ENCODE peak calls at places on chromosomes 1 and 21, in eight cellular contexts. A is activated CD8-positive, alpha-beta T cell treated with anti-CD3 and anti-CD28 coated beads, Interleukin-2, amount 10 ng/mL, durations not matched to agents 7 days and 5 days; F is K562; P is lower lobe of right lung; Q is heart right ventricle; N is HepG2; T is HCT116; B is stimulated activated effector memory CD8-positive, alpha-beta T cell treated with anti-CD3 and anti-CD28 coated beads, Interleukin-12 subunit alpha, Interleukin-12 subunit beta, amount 100 ng/mL, for 72 hours. E is an unnamed sample.

GRCh38 chr1:68372487-68372886 is 77.3 kb downstream of the RPE65 start:
- ATAC-seq in B (no peak), A (no peak), P (no peak), N (no peak), Q (no peak), T (no peak), F (peak), E (no peak)

GRCh38 chr1:92484472-92485373 is 2.0 kb downstream of the GFI1 start:
- ATAC-seq in P (peak), Q (peak), N (peak), A (peak), B (peak), T (peak), F (peak), E (peak)

GRCh38 chr1:3230553-3230952 is 161.6 kb downstream of the PRDM16 start:
- ATAC-seq in P (no peak), Q (no peak), T (no peak), B (no peak), F (no peak), N (no peak), A (no peak), E (no peak)

GRCh38 chr1:175072131-175072941 is 4.7 kb downstream of the TNN start:
- ATAC-seq in N (no peak), A (peak), F (peak), P (no peak), B (peak), Q (peak), T (no peak), E (peak)

GRCh38 chr1:31460027-31460426 is 47.0 kb downstream of the SERINC2 start:
- ATAC-seq in Q (no peak), A (no peak), P (no peak), B (no peak), F (no peak), T (no peak), N (no peak), E (no peak)

GRCh38 chr1:116374340-116375164 is 1.5 kb downstream of the ATP1A1 start:
- ATAC-seq in Q (no peak), P (no peak), F (peak), B (no peak), A (peak), N (peak), T (no peak), E (no peak)

GRCh38 chr1:54606096-54606989 is 17.0 kb downstream of the FAM151A start:
- ATAC-seq in A (no peak), Q (no peak), N (no peak), P (no peak), B (no peak), T (no peak), F (no peak), E (no peak)

GRCh38 chr1:203860396-203860951 is 925 bp upstream of the SNRPE start:
- ATAC-seq in P (no peak), B (no peak), Q (no peak), N (peak), T (no peak), F (no peak), A (no peak), E (no peak)

GRCh38 chr1:67169496-67169895 is 3.2 kb downstream of the IL23R start:
- ATAC-seq in A (no peak), Q (no peak), B (no peak), F (no peak), P (peak), N (peak), T (no peak), E (no peak)

GRCh38 chr1:1869459-1869858 is 21.4 kb downstream of the GNB1 start:
- ATAC-seq in F (peak), T (no peak), N (no peak), P (peak), A (no peak), Q (no peak), B (no peak), E (no peak)

GRCh38 chr1:86409416-86410021 is 13.4 kb upstream of the ODF2L start:
- ATAC-seq in B (no peak), N (peak), F (peak), P (peak), Q (no peak), T (no peak), A (no peak), E (no peak)

GRCh38 chr1:150579955-150580642 is 689 bp upstream of the MCL1 start:
- ATAC-seq in N (no peak), Q (peak), A (no peak), F (no peak), B (no peak), T (no peak), P (peak), E (no peak)

GRCh38 chr1:8184301-8184700 is 133.6 kb upstream of the SLC45A1 start:
- ATAC-seq in P (peak), A (no peak), T (peak), N (peak), Q (no peak), B (no peak), F (peak), E (no peak)

GRCh38 chr1:51058863-51059262 is 43.2 kb upstream of the C1orf185 start:
- ATAC-seq in P (no peak), N (peak), T (peak), Q (no peak), B (peak), A (no peak), F (peak), E (no peak)

GRCh38 chr1:168811213-168811612 is 82.2 kb upstream of the DPT start:
- ATAC-seq in Q (no peak), F (no peak), T (no peak), B (no peak), N (peak), A (no peak), P (no peak), E (no peak)

GRCh38 chr1:167697667-167698141 is 24.1 kb upstream of the MPZL1 start:
- ATAC-seq in T (no peak), F (no peak), A (no peak), Q (peak), N (peak), B (no peak), P (peak), E (no peak)

GRCh38 chr1:226660410-226661182 is 78.5 kb downstream of the ITPKB start:
- ATAC-seq in P (no peak), Q (peak), A (peak), F (no peak), N (no peak), B (no peak), T (no peak), E (no peak)

GRCh38 chr1:193087893-193088292 is 17.3 kb downstream of the GLRX2 start:
- ATAC-seq in T (no peak), N (no peak), B (no peak), P (no peak), Q (no peak), F (peak), A (no peak), E (no peak)

GRCh38 chr1:29991025-29991424 is 732.4 kb downstream of the MATN1 start:
- ATAC-seq in A (no peak), B (no peak), T (peak), F (peak), P (peak), Q (no peak), N (no peak), E (no peak)

GRCh38 chr1:44554706-44555105 is 119.6 kb downstream of the TMEM53 start:
- ATAC-seq in P (no peak), N (no peak), B (no peak), A (no peak), T (no peak), F (no peak), Q (no peak), E (no peak)

GRCh38 chr1:44043176-44044070 is 12.2 kb upstream of the SLC6A9 start:
- ATAC-seq in T (no peak), N (peak), Q (no peak), A (no peak), P (no peak), B (no peak), F (no peak), E (no peak)

GRCh38 chr1:176745945-176746344 is 283.0 kb downstream of the PAPPA2 start:
- ATAC-seq in B (no peak), Q (no peak), F (peak), N (peak), P (no peak), T (peak), A (no peak), E (no peak)

GRCh38 chr21:35528109-35529042 is 479.3 kb upstream of the RUNX1 start:
- ATAC-seq in B (peak), A (peak), N (no peak), F (peak), Q (peak), P (peak), T (no peak), E (peak)

GRCh38 chr1:226476657-226477319 is 68.9 kb upstream of the PARP1 start:
- ATAC-seq in Q (no peak), B (no peak), P (no peak), N (no peak), A (no peak), T (no peak), F (peak), E (no peak)

GRCh38 chr1:26696645-26697440 is 1.0 kb downstream of the ARID1A start:
- ATAC-seq in Q (no peak), B (peak), T (no peak), P (no peak), N (no peak), F (no peak), A (peak), E (peak)

GRCh38 chr1:155540000-155540874 is 22.4 kb downstream of the ASH1L start:
- ATAC-seq in N (peak), Q (no peak), P (peak), A (no peak), B (peak), F (peak), T (no peak), E (peak)

GRCh38 chr1:76291186-76291585 is 216.6 kb downstream of the ST6GALNAC3 start:
- ATAC-seq in B (no peak), F (no peak), N (no peak), A (no peak), P (no peak), Q (no peak), T (no peak), E (no peak)

GRCh38 chr1:82778612-82779011 is 977.9 kb downstream of the ADGRL2 start:
- ATAC-seq in F (no peak), A (no peak), P (no peak), Q (no peak), B (no peak), N (no peak), T (no peak), E (no peak)

GRCh38 chr1:171966426-171967220 is 125.3 kb downstream of the DNM3 start:
- ATAC-seq in F (no peak), T (no peak), N (no peak), Q (no peak), A (no peak), P (no peak), B (no peak), E (no peak)

GRCh38 chr1:156643266-156644092 is 1.6 kb downstream of the BCAN start:
- ATAC-seq in Q (no peak), F (no peak), B (peak), A (peak), T (no peak), P (peak), N (no peak), E (peak)